ENCODE peak calls at places on chromosomes 12 and 14, in eight cellular contexts. S is transverse colon, O is sigmoid colon, C is K562, W is H1, V is GM12878, U is suprapubic skin, M is stomach. A is an unnamed sample.

GRCh38 chr12:99709116-99709515 is 61.6 kb downstream of the GARIN6 start:
- DNase-seq in M (no peak), U (no peak), O (no peak), C (no peak), W (no peak), S (no peak), V (no peak), A (no peak)

GRCh38 chr12:1993341-1993740 is 10.9 kb downstream of the DCP1B start:
- DNase-seq in W (no peak), S (no peak), C (no peak), V (no peak), U (no peak), O (no peak), M (no peak), A (no peak)

GRCh38 chr12:65829716-65830115 is 5.4 kb downstream of the HMGA2 start:
- DNase-seq in W (no peak), V (no peak), M (no peak), O (no peak), C (no peak), U (no peak), S (no peak), A (no peak)

GRCh38 chr14:29806124-29806517 is 121.5 kb downstream of the PRKD1 start:
- DNase-seq in M (no peak), V (no peak), W (no peak), O (no peak), U (no peak), S (no peak), C (no peak), A (no peak)

GRCh38 chr14:50344116-50344775 is 32.1 kb downstream of the DMAC2L start:
- DNase-seq in M (no peak), W (no peak), U (no peak), O (no peak), S (no peak), V (peak; percentile 74), C (no peak), A (no peak)

GRCh38 chr12:21773263-21773741 is 1.2 kb downstream of the KCNJ8 start:
- DNase-seq in V (no peak), M (no peak), S (peak; percentile 34), W (peak; percentile 76), O (peak; percentile 83), U (no peak), C (peak; percentile 19), A (no peak)

GRCh38 chr14:75183225-75183624 is 6.8 kb upstream of the TMED10 start:
- DNase-seq in V (no peak), S (no peak), W (no peak), M (no peak), O (no peak), C (no peak), U (no peak), A (no peak)

GRCh38 chr14:66216763-66217162 is 269.4 kb upstream of the CCDC196 start:
- DNase-seq in V (no peak), S (no peak), W (no peak), U (no peak), M (no peak), O (no peak), C (no peak), A (no peak)

GRCh38 chr14:53365516-53366130 is 212.5 kb upstream of the DDHD1 start:
- DNase-seq in S (no peak), W (no peak), O (no peak), V (no peak), C (no peak), U (no peak), M (no peak), A (no peak)

GRCh38 chr12:101697197-101697929 is at the start of gene CHPT1:
- DNase-seq in O (peak; percentile 83), W (peak; percentile 82), M (peak; percentile 82), V (no peak), C (peak; percentile 95), S (peak; percentile 83), U (peak; percentile 86), A (peak; percentile 94)
- TF ChIP-seq POLR2A in O (no peak), W (no peak), M (no peak), V (peak; percentile 64), C (peak; percentile 73), S (peak; percentile 59), U (no peak), A (no peak)

DNA sequence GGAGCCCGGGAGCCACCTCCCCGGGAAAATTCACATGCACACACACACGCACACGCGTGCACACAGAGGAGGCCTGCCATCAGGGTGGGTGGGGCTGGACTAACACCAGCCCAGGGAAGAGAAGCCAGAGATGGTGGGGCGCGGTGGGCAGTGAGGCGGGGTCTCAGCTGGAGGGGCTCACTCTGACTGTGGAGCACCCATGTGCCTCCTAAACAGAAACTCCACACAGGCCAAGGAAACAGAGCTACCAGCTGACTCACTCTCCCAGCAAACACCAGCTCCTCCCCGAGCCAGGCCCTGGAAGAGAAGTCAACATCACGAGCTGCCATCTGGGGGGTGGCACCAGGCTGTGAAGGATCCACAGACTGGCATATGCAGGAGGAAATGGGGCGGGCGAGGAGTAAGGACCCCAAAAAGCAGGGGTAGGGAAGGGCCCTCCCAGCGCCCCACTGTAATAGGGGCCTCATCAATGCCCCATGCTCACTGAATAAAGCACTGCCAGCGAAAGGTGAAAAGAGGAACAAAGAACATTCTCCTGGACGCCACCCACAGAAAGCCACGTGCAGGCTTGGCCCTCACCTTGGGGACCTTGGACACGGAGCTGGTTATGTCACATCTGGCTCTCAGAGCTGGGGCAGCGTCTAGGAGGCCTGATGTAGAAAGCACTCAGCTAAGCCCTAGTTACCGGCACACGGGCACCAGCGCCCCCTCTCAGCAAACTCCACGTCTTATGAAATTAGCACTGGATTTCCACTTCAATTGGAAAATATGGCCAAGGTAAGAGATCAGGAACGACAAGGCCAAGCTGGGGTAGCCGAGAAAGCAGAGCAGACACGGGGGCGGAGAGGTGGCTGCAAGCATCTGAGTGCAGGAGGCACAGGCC is 8.4 kb upstream of the INF2 start:
- DNase-seq in S (peak; percentile 77), U (no peak), O (peak; percentile 89), W (no peak), V (no peak), C (no peak), M (peak; percentile 87), A (no peak)
- TF ChIP-seq POLR2AphosphoS5 in S (no peak), U (no peak), O (no peak), W (no peak), V (no peak), C (no peak), M (peak; percentile 69), A (no peak)

DNA sequence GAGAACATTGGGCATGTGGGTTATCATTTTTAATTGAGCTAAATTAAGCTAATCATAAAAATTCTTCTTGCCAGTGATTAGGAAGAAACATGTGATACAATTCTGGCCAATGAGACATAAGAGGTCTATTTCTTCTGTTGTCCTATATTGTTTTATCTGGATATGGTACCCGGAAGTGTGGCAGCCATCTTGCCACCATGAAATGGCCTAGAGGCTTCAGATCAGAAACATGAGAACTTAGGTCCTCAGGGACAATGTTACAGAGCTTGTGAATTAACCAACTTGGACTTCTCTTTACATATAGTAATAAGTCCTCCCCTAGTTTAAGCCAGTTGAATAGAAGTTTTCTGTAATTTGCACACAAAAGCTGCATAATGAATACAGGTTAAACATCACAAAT is 30.5 kb downstream of the MBIP start:
- DNase-seq in O (no peak), M (no peak), S (no peak), U (no peak), W (no peak), V (no peak), C (no peak), A (no peak)
- TF ChIP-seq EP300 in O (no peak), M (no peak), S (no peak), U (no peak), W (no peak), V (no peak), C (no peak), A (no peak)

DNA sequence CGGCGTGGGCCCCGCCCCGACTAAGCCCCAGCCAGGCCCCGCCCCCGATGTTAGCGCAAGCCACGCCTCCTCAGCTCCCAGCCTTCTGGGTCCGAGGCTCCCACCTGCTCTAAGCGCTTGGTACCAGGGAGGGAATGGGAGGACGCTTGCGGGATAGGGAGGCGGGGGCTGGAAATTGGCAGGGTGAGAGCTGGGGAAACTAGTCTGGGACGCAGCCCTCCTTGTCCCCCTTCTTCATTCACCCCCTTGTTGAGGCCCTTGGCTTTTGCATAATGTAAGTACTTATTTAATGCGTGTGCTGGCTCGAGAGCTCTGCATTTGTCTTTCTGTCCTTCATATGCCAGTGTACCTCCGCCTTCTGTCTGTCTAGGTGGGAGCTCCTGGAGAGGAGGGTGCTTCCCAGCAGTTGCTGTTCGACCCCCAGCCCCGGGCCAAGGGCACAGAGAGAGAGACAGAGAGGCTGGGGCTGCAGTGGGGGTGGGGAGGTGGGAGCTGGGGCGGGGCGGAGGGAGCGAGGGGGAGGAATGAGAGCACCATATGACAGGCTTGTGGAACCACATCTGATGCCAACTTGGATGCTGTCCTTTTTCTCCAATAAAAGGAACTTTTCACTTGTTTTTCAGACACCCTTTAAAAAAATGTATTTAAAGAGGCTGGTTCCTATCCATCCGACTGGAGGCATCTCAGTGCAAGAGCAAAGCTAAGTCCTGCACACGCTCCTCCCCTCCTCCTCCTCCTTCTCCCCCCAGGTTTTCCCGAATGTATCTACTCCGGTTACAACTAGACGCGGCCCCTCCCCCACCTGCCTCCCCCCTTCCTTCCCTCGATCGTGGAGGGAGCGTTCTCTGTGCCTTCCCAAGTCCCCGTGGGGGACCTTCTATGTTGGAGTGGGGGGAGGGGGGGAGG is 25.6 kb upstream of the MAP1LC3B2 start:
- DNase-seq in M (peak; percentile 79), V (no peak), O (peak; percentile 93), W (peak; percentile 96), S (peak; percentile 83), C (peak; percentile 99), U (no peak), A (no peak)
- TF ChIP-seq POLR2A in M (no peak), V (peak; percentile 35), O (no peak), W (no peak), S (no peak), C (peak; percentile 53), U (no peak), A (no peak)

GRCh38 chr12:19285793-19286448 is 153.4 kb upstream of the AEBP2 start:
- DNase-seq in W (no peak), O (no peak), C (no peak), M (no peak), S (no peak), U (no peak), V (no peak), A (no peak)
- TF ChIP-seq POLR2AphosphoS5 in W (no peak), O (no peak), C (no peak), M (no peak), S (no peak), U (no peak), V (no peak), A (no peak)

DNA sequence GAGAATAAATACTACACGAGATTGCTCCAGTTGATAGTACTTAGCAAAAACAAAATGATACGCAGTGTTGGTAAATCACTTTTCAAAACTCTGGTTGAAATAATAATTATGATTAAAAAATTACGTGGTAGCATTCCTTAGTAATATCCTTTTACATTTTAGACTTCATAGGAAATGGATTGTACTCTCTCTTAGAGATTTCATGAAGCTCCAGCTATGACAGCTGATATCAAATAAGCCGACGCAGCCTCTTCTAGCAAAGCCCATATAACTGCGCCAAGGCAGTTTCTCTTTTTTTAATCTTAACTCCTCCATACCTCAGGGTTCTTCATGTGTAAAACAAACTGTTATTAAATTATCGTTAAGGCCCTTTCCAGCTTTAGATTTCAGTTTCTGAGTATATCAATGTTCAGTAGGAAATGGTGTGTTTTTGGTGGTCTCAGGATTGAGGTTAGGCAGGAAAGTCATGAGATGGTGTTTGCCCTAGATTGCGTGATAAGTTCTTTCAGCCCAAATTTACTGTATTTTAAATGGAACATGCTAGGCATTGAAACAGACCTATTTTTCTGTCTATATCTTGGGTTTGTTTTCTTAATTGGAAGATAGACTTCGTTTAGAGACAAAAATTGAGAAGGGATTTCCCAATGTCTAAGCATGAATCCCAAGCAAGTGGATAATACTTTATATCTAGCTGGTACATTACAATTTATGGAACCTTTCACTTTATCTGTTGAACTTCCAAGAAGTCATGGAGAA is 893 bp upstream of the CFL2 start:
- DNase-seq in M (no peak), V (no peak), C (no peak), W (no peak), O (no peak), S (no peak), U (no peak), A (no peak)
- TF ChIP-seq EP300 in M (no peak), V (no peak), C (no peak), W (no peak), O (no peak), S (no peak), U (no peak), A (no peak)